ENCODE peak calls at places on chromosomes 2 and 18, in eight cellular contexts. V is gastrocnemius medialis, S is neural progenitor cell, A is brain microvascular endothelial cell, C is IMR-90, E is sigmoid colon, K is Peyer's patch, D is AG04450. U is an unnamed sample.

GRCh38 chr2:6960659-6961058 is 43.4 kb downstream of the RNF144A start:
- DNase-seq in E (no peak), D (no peak), V (peak; percentile 39), S (no peak), K (no peak), C (peak; percentile 0), A (no peak), U (peak; percentile 87)

GRCh38 chr2:22843919-22844537 is 541.0 kb upstream of the KLHL29 start:
- DNase-seq in K (no peak), D (no peak), V (no peak), C (no peak), E (no peak), A (no peak), S (no peak), U (no peak)

GRCh38 chr18:49075697-49076096 is 124.9 kb upstream of the SMAD7 start:
- DNase-seq in E (no peak), V (no peak), S (no peak), C (peak; percentile 46), D (no peak), K (no peak), A (no peak), U (no peak)

GRCh38 chr2:8627019-8627691 is 54.7 kb upstream of the ID2 start:
- DNase-seq in S (no peak), K (no peak), A (no peak), D (no peak), E (no peak), V (no peak), C (no peak), U (peak; percentile 62)

GRCh38 chr2:220856486-220856885 is 715.6 kb downstream of the EPHA4 start:
- DNase-seq in E (no peak), C (no peak), D (no peak), A (no peak), V (no peak), S (no peak), K (no peak), U (no peak)

GRCh38 chr2:223797073-223797472 is 40.3 kb downstream of the AP1S3 start:
- DNase-seq in A (peak; percentile 80), D (no peak), E (no peak), S (no peak), K (no peak), V (no peak), C (peak; percentile 34), U (no peak)

GRCh38 chr18:11323359-11323819 is 174.0 kb upstream of the PIEZO2 start:
- DNase-seq in S (no peak), D (no peak), V (no peak), C (peak; percentile 72), K (no peak), E (no peak), A (peak; percentile 92), U (no peak)

GRCh38 chr2:191638079-191638801 is 39.7 kb upstream of the NABP1 start:
- DNase-seq in D (no peak), V (no peak), E (no peak), A (no peak), K (no peak), C (no peak), S (peak; percentile 22), U (peak; percentile 81)

GRCh38 chr2:35410431-35411061 is 945.0 kb upstream of the CRIM1 start:
- DNase-seq in D (no peak), K (no peak), V (no peak), C (peak; percentile 29), E (no peak), A (peak; percentile 20), S (peak; percentile 75), U (peak; percentile 3)

GRCh38 chr2:108587621-108588020 is 53.4 kb downstream of the LIMS1 start:
- DNase-seq in S (no peak), D (no peak), C (peak; percentile 77), A (peak; percentile 86), V (peak; percentile 53), K (no peak), E (peak; percentile 76), U (no peak)

GRCh38 chr2:135991861-135992260 is 6.4 kb upstream of the DARS1 start:
- DNase-seq in S (no peak), A (no peak), V (no peak), K (no peak), C (no peak), E (no peak), D (no peak), U (no peak)

GRCh38 chr2:21033237-21034155 is 10.4 kb downstream of the APOB start:
- DNase-seq in D (no peak), K (no peak), E (no peak), A (no peak), C (no peak), V (no peak), S (no peak), U (no peak)

GRCh38 chr2:11073251-11073650 is 82.0 kb upstream of the SLC66A3 start:
- DNase-seq in V (no peak), S (peak; percentile 85), K (no peak), A (peak; percentile 12), D (no peak), C (peak; percentile 50), E (no peak), U (peak; percentile 11)

GRCh38 chr18:60096428-60096827 is 196.6 kb downstream of the PMAIP1 start:
- DNase-seq in A (no peak), E (no peak), D (no peak), S (no peak), V (no peak), C (no peak), K (no peak), U (no peak)

GRCh38 chr2:20195431-20195830 is 29.5 kb downstream of the SDC1 start:
- DNase-seq in C (no peak), A (no peak), V (no peak), D (no peak), E (no peak), S (no peak), K (no peak), U (no peak)

GRCh38 chr18:48902856-48903601 is 47.7 kb downstream of the SMAD7 start:
- DNase-seq in A (peak; percentile 76), C (peak; percentile 34), S (no peak), E (peak; percentile 70), V (no peak), K (no peak), D (no peak), U (no peak)

GRCh38 chr18:36031407-36031806 is 36.0 kb downstream of the RPRD1A start:
- DNase-seq in A (no peak), D (no peak), E (no peak), C (no peak), S (no peak), K (no peak), V (no peak), U (no peak)

GRCh38 chr2:54556659-54557121 is 100.6 kb downstream of the SPTBN1 start:
- DNase-seq in D (no peak), V (no peak), C (peak; percentile 83), E (no peak), S (no peak), A (no peak), K (no peak), U (no peak)

GRCh38 chr2:24082787-24083566 is 1.7 kb downstream of the TP53I3 start:
- DNase-seq in E (no peak), S (no peak), D (no peak), A (no peak), V (no peak), K (no peak), C (no peak), U (no peak)

GRCh38 chr2:119794237-119794636 is 34.5 kb downstream of the PTPN4 start:
- DNase-seq in D (no peak), S (no peak), C (no peak), A (no peak), E (no peak), K (no peak), V (no peak), U (no peak)

GRCh38 chr2:119788751-119789150 is 29.0 kb downstream of the PTPN4 start:
- DNase-seq in A (no peak), D (no peak), E (no peak), V (no peak), S (no peak), K (no peak), C (no peak), U (no peak)

GRCh38 chr2:119792907-119793312 is 33.2 kb downstream of the PTPN4 start:
- DNase-seq in A (no peak), S (no peak), E (no peak), V (no peak), C (no peak), K (no peak), D (no peak), U (no peak)

GRCh38 chr2:119786312-119786711 is 26.6 kb downstream of the PTPN4 start:
- DNase-seq in D (no peak), V (no peak), K (no peak), S (no peak), E (no peak), C (no peak), A (no peak), U (no peak)

DNA sequence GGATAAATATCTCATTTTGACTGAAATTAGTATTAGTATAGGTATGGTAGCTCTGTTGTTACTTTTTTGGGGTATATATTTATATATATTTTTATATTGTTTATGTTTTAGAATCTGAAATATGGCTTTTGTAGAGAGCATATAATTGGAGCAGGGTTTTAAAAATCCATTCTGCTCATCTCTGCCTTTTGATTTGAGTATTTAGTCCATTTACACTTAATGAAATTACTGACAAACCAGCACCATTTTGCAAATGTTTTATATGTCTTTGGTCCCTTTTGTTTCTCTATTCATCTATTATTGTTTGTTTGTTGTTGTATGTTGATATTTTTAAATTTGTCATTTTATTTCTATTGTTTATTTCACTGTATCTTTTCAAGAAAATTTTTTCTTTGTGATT is 30.7 kb downstream of the PTPN4 start:
- DNase-seq in C (no peak), E (no peak), A (no peak), K (no peak), V (no peak), D (no peak), S (no peak), U (no peak)
- TF ChIP-seq CTCF in C (no peak), E (no peak), A (no peak), K (no peak), V (no peak), D (no peak), S (no peak), U (no peak)

GRCh38 chr2:85865539-85866164 is 23.1 kb downstream of the ST3GAL5 start:
- DNase-seq in S (no peak), D (no peak), K (no peak), V (no peak), A (no peak), E (no peak), C (peak; percentile 41), U (no peak)
- H3K4me3 ChIP-seq in S (no peak overlapping the region), D (no peak overlapping the region), K (no peak overlapping the region), V (no peak overlapping the region), A (no peak overlapping the region), E (no peak overlapping the region), C (no peak overlapping the region), U (no peak overlapping the region)

DNA sequence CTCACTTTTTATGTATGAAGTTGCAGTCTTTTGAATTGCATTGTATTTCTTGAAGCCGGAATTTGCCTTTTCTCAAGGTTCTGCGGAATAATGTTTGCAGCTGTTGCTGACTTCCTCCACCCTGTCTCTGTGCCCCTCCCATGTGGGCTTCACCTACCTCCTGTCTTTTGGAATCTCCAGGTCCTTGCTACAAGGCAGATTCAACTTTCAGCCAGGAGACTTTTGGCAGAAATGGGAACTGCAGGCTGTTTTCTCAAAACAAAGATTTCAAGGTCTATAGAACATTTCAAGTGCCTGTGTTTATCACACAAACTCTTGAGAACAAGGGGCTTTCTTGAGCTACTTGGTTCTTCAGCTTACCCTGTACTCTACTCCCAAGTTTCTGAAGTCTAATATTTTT is 25.6 kb downstream of the ZNF236 start:
- DNase-seq in V (no peak), C (no peak), D (no peak), E (no peak), S (peak; percentile 27), A (no peak), K (no peak), U (no peak)
- TF ChIP-seq CTCF in V (no peak), C (no peak), D (peak; percentile 32), E (no peak), S (peak; percentile 28), A (peak; percentile 47), K (no peak), U (no peak)

GRCh38 chr2:126448611-126449010 is 207.3 kb upstream of the GYPC start:
- DNase-seq in A (no peak), V (no peak), D (no peak), E (no peak), K (no peak), S (no peak), C (no peak), U (no peak)
- H3K4me3 ChIP-seq in A (no peak overlapping the region), V (no peak overlapping the region), D (no peak overlapping the region), E (no peak overlapping the region), K (no peak overlapping the region), S (no peak overlapping the region), C (no peak overlapping the region), U (no peak overlapping the region)